ENCODE peak calls at places on chromosomes 12 and 14, in six cellular contexts. One of them, this sample, is unnamed. For H3K4me1, the result is how much of the 10 kb centered on the place peaks cover.

GRCh38 chr14:102872020-102872419 is 50.4 kb upstream of the AMN start:
- DNase-seq in H9: no peak
- DNase-seq in H1: no peak
- DNase-seq in trophoblast cell: no peak
- DNase-seq in mesenchymal stem cell: no peak
- DNase-seq in IMR-90: no peak
- DNase-seq in this sample: no peak

GRCh38 chr14:85319998-85320397 is 209.9 kb upstream of the FLRT2 start:
- DNase-seq in H9: no peak
- DNase-seq in mesenchymal stem cell: peak
- DNase-seq in IMR-90: peak
- DNase-seq in H1: no peak
- DNase-seq in trophoblast cell: no peak
- DNase-seq in this sample: no peak

GRCh38 chr12:90064759-90065158 is 356.1 kb upstream of the ATP2B1 start:
- DNase-seq in trophoblast cell: no peak
- DNase-seq in H1: no peak
- DNase-seq in IMR-90: peak
- DNase-seq in mesenchymal stem cell: no peak
- DNase-seq in H9: no peak
- DNase-seq in this sample: no peak

GRCh38 chr14:100832311-100832960 is 6.5 kb downstream of the MEG3 start:
- DNase-seq in H1: no peak
- DNase-seq in H9: no peak
- DNase-seq in trophoblast cell: no peak
- DNase-seq in mesenchymal stem cell: no peak
- DNase-seq in IMR-90: no peak
- DNase-seq in this sample: peak

GRCh38 chr12:6047249-6048227 is 76.9 kb downstream of the VWF start:
- DNase-seq in trophoblast cell: peak
- DNase-seq in H1: no peak
- DNase-seq in H9: no peak
- DNase-seq in mesenchymal stem cell: peak
- DNase-seq in IMR-90: peak
- DNase-seq in this sample: no peak

GRCh38 chr14:95265106-95266094 is 54.3 kb downstream of the CLMN start:
- DNase-seq in IMR-90: peak
- DNase-seq in H1: no peak
- DNase-seq in trophoblast cell: peak
- DNase-seq in H9: peak
- DNase-seq in mesenchymal stem cell: peak
- DNase-seq in this sample: no peak

GRCh38 chr12:19456176-19456575 is 16.9 kb downstream of the AEBP2 start:
- DNase-seq in H9: no peak
- DNase-seq in H1: peak
- DNase-seq in IMR-90: no peak
- DNase-seq in trophoblast cell: no peak
- DNase-seq in mesenchymal stem cell: no peak
- DNase-seq in this sample: no peak

GRCh38 chr12:1201886-1202285 is 210.9 kb downstream of the ERC1 start:
- DNase-seq in trophoblast cell: peak
- DNase-seq in H1: no peak
- DNase-seq in IMR-90: no peak
- DNase-seq in mesenchymal stem cell: no peak
- DNase-seq in H9: no peak
- DNase-seq in this sample: no peak

GRCh38 chr12:12839886-12840285 is 26.7 kb downstream of the DDX47 start:
- DNase-seq in IMR-90: peak
- DNase-seq in H1: no peak
- DNase-seq in mesenchymal stem cell: peak
- DNase-seq in trophoblast cell: peak
- DNase-seq in H9: no peak
- DNase-seq in this sample: no peak

GRCh38 chr14:61563162-61563511 is 132.2 kb upstream of the HIF1A start:
- DNase-seq in mesenchymal stem cell: no peak
- DNase-seq in IMR-90: no peak
- DNase-seq in H1: no peak
- DNase-seq in trophoblast cell: no peak
- DNase-seq in H9: no peak
- DNase-seq in this sample: no peak
- H3K4me1 ChIP-seq in mesenchymal stem cell: under half
- H3K4me1 ChIP-seq in IMR-90: half or more
- H3K4me1 ChIP-seq in H1: under half
- H3K4me1 ChIP-seq in trophoblast cell: under half
- H3K4me1 ChIP-seq in H9: under half
- H3K4me1 ChIP-seq in this sample: under half

GRCh38 chr14:65686761-65687160 is 274.2 kb downstream of the FUT8 start:
- DNase-seq in mesenchymal stem cell: no peak
- DNase-seq in H9: no peak
- DNase-seq in trophoblast cell: no peak
- DNase-seq in H1: no peak
- DNase-seq in IMR-90: peak
- DNase-seq in this sample: no peak
- H4K91ac ChIP-seq in mesenchymal stem cell: no peak
- H4K91ac ChIP-seq in H9: no peak
- H4K91ac ChIP-seq in trophoblast cell: no peak
- H4K91ac ChIP-seq in H1: no peak
- H4K91ac ChIP-seq in IMR-90: no peak
- H4K91ac ChIP-seq in this sample: no peak

GRCh38 chr12:56122637-56123036 is 4.6 kb downstream of the ZC3H10 start:
- DNase-seq in H9: no peak
- DNase-seq in trophoblast cell: no peak
- DNase-seq in H1: no peak
- DNase-seq in IMR-90: no peak
- DNase-seq in mesenchymal stem cell: peak
- DNase-seq in this sample: no peak
- H3K4me1 ChIP-seq in H9: under half
- H3K4me1 ChIP-seq in trophoblast cell: under half
- H3K4me1 ChIP-seq in H1: under half
- H3K4me1 ChIP-seq in IMR-90: under half
- H3K4me1 ChIP-seq in mesenchymal stem cell: under half
- H3K4me1 ChIP-seq in this sample: under half

GRCh38 chr14:58151701-58152568 is at the start of gene ARMH4:
- DNase-seq in IMR-90: peak
- DNase-seq in mesenchymal stem cell: peak
- DNase-seq in H1: peak
- DNase-seq in H9: peak
- DNase-seq in trophoblast cell: peak
- DNase-seq in this sample: peak

GRCh38 chr14:58150243-58150805 is 1.7 kb downstream of the ARMH4 start:
- DNase-seq in trophoblast cell: no peak
- DNase-seq in H9: no peak
- DNase-seq in IMR-90: no peak
- DNase-seq in H1: no peak
- DNase-seq in mesenchymal stem cell: no peak
- DNase-seq in this sample: no peak

GRCh38 chr14:58149196-58149595 is 2.8 kb downstream of the ARMH4 start:
- DNase-seq in mesenchymal stem cell: no peak
- DNase-seq in H9: no peak
- DNase-seq in trophoblast cell: no peak
- DNase-seq in H1: no peak
- DNase-seq in IMR-90: no peak
- DNase-seq in this sample: no peak

GRCh38 chr14:58152569-58152857 is 500 bp upstream of the ARMH4 start:
- DNase-seq in IMR-90: no peak
- DNase-seq in H9: no peak
- DNase-seq in H1: no peak
- DNase-seq in mesenchymal stem cell: no peak
- DNase-seq in trophoblast cell: no peak
- DNase-seq in this sample: no peak

DNA sequence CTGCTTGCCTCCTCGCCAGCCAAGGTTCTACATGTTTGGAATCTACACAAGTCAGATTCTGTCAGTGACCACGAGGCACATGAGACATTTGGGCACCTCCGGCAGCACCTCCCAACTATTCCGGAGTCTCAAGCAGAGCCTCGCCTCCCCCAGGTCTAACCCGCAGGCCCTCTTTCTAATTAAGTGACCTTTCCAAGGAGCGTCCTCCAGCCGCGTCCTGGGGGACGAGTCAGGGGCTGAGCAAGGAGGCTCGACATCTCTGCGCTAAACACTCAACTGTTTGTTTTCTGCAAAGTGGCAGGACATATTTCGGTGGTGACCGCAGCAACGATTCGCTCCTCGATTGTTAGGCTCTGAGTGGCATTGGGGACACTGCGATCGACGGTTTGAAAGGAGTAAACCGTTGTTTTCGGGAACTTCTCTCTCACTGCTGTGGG is 731 bp downstream of the ARMH4 start:
- DNase-seq in IMR-90: no peak
- DNase-seq in H1: no peak
- DNase-seq in mesenchymal stem cell: peak
- DNase-seq in trophoblast cell: no peak
- DNase-seq in H9: peak
- DNase-seq in this sample: no peak
- H4K91ac ChIP-seq in IMR-90: no peak
- H4K91ac ChIP-seq in H1: no peak
- H4K91ac ChIP-seq in mesenchymal stem cell: no peak
- H4K91ac ChIP-seq in trophoblast cell: no peak
- H4K91ac ChIP-seq in H9: no peak
- H4K91ac ChIP-seq in this sample: no peak

DNA sequence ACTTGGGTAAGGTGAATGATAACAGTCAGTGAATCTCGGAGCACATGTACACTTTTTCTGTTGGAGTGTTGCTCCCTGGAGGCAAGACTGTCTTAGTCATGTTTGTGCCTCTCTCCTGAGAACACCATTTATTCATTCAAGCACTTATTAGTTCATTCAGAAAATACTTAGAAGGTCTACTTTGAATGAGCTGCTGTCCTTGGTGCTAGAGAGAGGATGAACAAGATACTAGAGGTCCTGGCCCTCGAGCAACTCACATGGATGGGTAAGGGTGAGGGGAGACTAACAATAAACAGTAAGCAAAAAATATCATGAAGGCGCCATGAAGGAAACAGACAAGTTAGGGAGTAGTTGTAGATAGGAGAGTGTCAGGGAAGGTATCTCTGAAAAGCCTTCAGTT is 17.1 kb upstream of the SAMD4A start:
- DNase-seq in H9: no peak
- DNase-seq in IMR-90: peak
- DNase-seq in trophoblast cell: no peak
- DNase-seq in mesenchymal stem cell: peak
- DNase-seq in H1: no peak
- DNase-seq in this sample: no peak
- H3K4me1 ChIP-seq in H9: under half
- H3K4me1 ChIP-seq in IMR-90: under half
- H3K4me1 ChIP-seq in trophoblast cell: under half
- H3K4me1 ChIP-seq in mesenchymal stem cell: under half
- H3K4me1 ChIP-seq in H1: under half
- H3K4me1 ChIP-seq in this sample: under half